ENCODE peak calls at places on chromosomes 2 and 18, in nine cellular contexts. S is neural crest cell, T is small intestine, A is NCI-H460, V is aorta, P is progenitor cell of endocrine pancreas, C is MV-4-11, K is mesenchymal stem cell, F is AG10803. L is an unnamed sample.

GRCh38 chr2:157312866-157313486 is 12.6 kb downstream of the ERMN start:
- DNase-seq in S (no peak), T (no peak), A (no peak), V (no peak), P (no peak), C (no peak), K (no peak), F (peak), L (no peak)

GRCh38 chr2:230669386-230669935 is 43.2 kb upstream of the CAB39 start:
- DNase-seq in S (no peak), T (no peak), A (no peak), V (no peak), P (no peak), C (peak), K (no peak), F (no peak), L (no peak)

GRCh38 chr2:172228177-172228785 is 125.6 kb upstream of the DLX2 start:
- DNase-seq in S (no peak), T (no peak), A (no peak), V (no peak), P (no peak), C (no peak), K (no peak), F (peak), L (no peak)

GRCh38 chr2:187991389-187991788 is 300.3 kb upstream of the GULP1 start:
- DNase-seq in S (no peak), T (no peak), A (no peak), V (no peak), P (no peak), C (no peak), K (no peak), F (peak), L (no peak)

GRCh38 chr2:44551001-44551400 is 189.3 kb downstream of the CAMKMT start:
- DNase-seq in S (no peak), T (no peak), A (no peak), V (no peak), P (no peak), C (no peak), K (no peak), F (no peak), L (no peak)

GRCh38 chr18:74631242-74632087 is 33.8 kb downstream of the ZNF407 start:
- DNase-seq in S (no peak), T (no peak), A (no peak), V (no peak), P (no peak), C (peak), K (peak), F (peak), L (peak)

GRCh38 chr2:152718909-152719645 is 657 bp downstream of the ARL6IP6 start:
- DNase-seq in S (peak), T (peak), A (peak), V (no peak), P (no peak), C (peak), K (peak), F (peak), L (peak)

GRCh38 chr2:121483021-121483420 is 47.7 kb upstream of the RNU4ATAC start:
- DNase-seq in S (no peak), T (no peak), A (no peak), V (no peak), P (no peak), C (no peak), K (no peak), F (no peak), L (no peak)

L was measured in DND-41.